ENCODE peak calls at places on chromosomes 13 and 19, in ten cellular contexts. D is cardiac muscle cell; C is mesenchymal stem cell; G is heart left ventricle; F is CD8-positive, alpha-beta T cell; U is SJSA1; O is pancreas; I is body of pancreas; Z is psoas muscle; Q is IMR-90. S is an unnamed sample.

GRCh38 chr19:3655402-3656072 is 28.9 kb upstream of the CACTIN start:
- DNase-seq in I (no peak), C (peak; percentile 96), O (no peak), G (no peak), F (no peak), D (peak; percentile 87), U (peak; percentile 95), Z (no peak), Q (peak; percentile 95), S (peak; percentile 98)

GRCh38 chr13:92312823-92313222 is 913.8 kb upstream of the GPC6 start:
- DNase-seq in U (no peak), Z (no peak), Q (no peak), I (no peak), F (no peak), D (no peak), C (no peak), O (no peak), G (no peak), S (no peak)

GRCh38 chr19:44051654-44052402 is at the start of gene ZNF223:
- DNase-seq in O (peak; percentile 96), I (peak; percentile 95), C (peak; percentile 85), F (peak; percentile 67), U (peak; percentile 93), G (peak; percentile 94), Q (peak; percentile 89), Z (peak; percentile 96), D (peak; percentile 95), S (peak; percentile 96)

GRCh38 chr19:14450168-14450874 is 17.2 kb downstream of the PKN1 start:
- DNase-seq in O (no peak), I (no peak), Q (no peak), G (no peak), F (peak; percentile 47), C (peak; percentile 55), Z (no peak), D (no peak), U (peak; percentile 79), S (peak; percentile 86)

GRCh38 chr13:31115616-31116015 is 46.1 kb downstream of the HSPH1 start:
- DNase-seq in Z (no peak), G (no peak), D (no peak), O (no peak), F (no peak), U (no peak), C (no peak), Q (no peak), I (no peak), S (no peak)

GRCh38 chr19:17246681-17247425 is 1.1 kb upstream of the NR2F6 start:
- DNase-seq in I (peak; percentile 66), Z (peak; percentile 72), F (no peak), U (no peak), D (peak; percentile 29), Q (peak; percentile 23), O (peak; percentile 61), G (peak; percentile 74), C (peak; percentile 87), S (no peak)

GRCh38 chr13:75226092-75226491 is 255.9 kb downstream of the TBC1D4 start:
- DNase-seq in O (no peak), Q (no peak), I (no peak), G (no peak), D (no peak), U (no peak), C (no peak), F (no peak), Z (no peak), S (no peak)

GRCh38 chr19:35860818-35861639 is 4.3 kb downstream of the KIRREL2 start:
- DNase-seq in I (no peak), C (peak; percentile 14), U (no peak), O (no peak), F (no peak), G (no peak), D (peak; percentile 32), Z (no peak), Q (no peak), S (no peak)

GRCh38 chr19:45547965-45548609 is 36.5 kb downstream of the OPA3 start:
- DNase-seq in U (peak; percentile 86), C (peak; percentile 28), Z (no peak), O (no peak), G (no peak), D (peak; percentile 29), Q (peak; percentile 18), I (no peak), F (no peak), S (no peak)

GRCh38 chr13:112869202-112870061 is 99.6 kb upstream of the MCF2L start:
- DNase-seq in U (no peak), Z (no peak), F (no peak), D (no peak), I (no peak), O (no peak), G (no peak), Q (peak; percentile 33), C (no peak), S (peak; percentile 10)

GRCh38 chr19:52518646-52519045 is 8.8 kb upstream of the ZNF808 start:
- DNase-seq in Q (no peak), U (no peak), G (no peak), D (no peak), F (no peak), C (no peak), Z (no peak), O (no peak), I (no peak), S (no peak)

GRCh38 chr13:106696140-106696539 is 128.2 kb upstream of the ARGLU1 start:
- DNase-seq in D (no peak), F (no peak), Z (no peak), G (no peak), C (no peak), I (no peak), U (no peak), O (no peak), Q (no peak), S (no peak)

GRCh38 chr13:41554626-41555386 is 97.5 kb downstream of the RGCC start:
- DNase-seq in I (no peak), Z (no peak), O (no peak), C (no peak), U (no peak), G (no peak), Q (no peak), D (no peak), F (no peak), S (no peak)

GRCh38 chr19:39372047-39372802 is 18.7 kb downstream of the PAF1 start:
- DNase-seq in I (peak; percentile 75), C (peak; percentile 72), O (peak; percentile 57), G (peak; percentile 82), Q (peak; percentile 93), F (no peak), U (no peak), Z (peak; percentile 87), D (peak; percentile 99), S (no peak)

GRCh38 chr13:30681489-30682242 is 53.7 kb upstream of the ALOX5AP start:
- DNase-seq in G (no peak), Z (no peak), I (no peak), D (peak; percentile 73), O (no peak), U (no peak), F (no peak), Q (peak; percentile 80), C (peak; percentile 92), S (no peak)

GRCh38 chr13:40680659-40681323 is 14.3 kb upstream of the FOXO1 start:
- DNase-seq in O (no peak), G (no peak), F (no peak), Q (no peak), I (no peak), C (no peak), Z (no peak), U (no peak), D (no peak), S (no peak)

DNA sequence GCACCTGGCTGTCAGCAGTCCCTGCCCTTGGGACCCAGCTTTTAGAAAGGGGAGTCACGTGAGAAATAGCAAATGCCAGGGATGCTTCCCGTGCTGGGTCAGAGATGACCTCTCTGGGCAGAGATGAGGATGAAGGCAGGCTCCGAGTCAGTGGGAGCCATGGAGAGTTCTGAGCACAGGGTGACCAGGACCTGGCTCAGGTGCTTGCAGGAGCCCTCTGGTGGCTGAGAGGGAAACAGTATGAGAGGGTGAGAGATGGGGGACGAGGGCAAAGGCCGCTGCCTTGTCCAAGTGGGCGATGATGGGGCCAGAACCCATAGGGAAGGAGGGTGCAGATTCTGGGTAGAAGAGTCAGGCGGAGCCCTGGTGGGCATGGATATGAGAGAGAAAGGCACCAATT is 15.8 kb downstream of the TMED1 start:
- DNase-seq in Z (peak; percentile 29), I (no peak), F (no peak), G (no peak), Q (no peak), O (no peak), D (no peak), C (no peak), U (no peak), S (no peak)
- H3K36me3 ChIP-seq in Z (peaks cover 3% of the 10 kb centered on the region), I (peaks cover 11% of the 10 kb centered on the region), F (peaks cover 25% of the 10 kb centered on the region), G (peaks cover 75% of the 10 kb centered on the region), Q (peaks cover 48% of the 10 kb centered on the region), O (peaks cover 52% of the 10 kb centered on the region), D (peaks cover 25% of the 10 kb centered on the region), C (peaks cover 90% of the 10 kb centered on the region), U (peaks cover 86% of the 10 kb centered on the region), S (peaks cover 56% of the 10 kb centered on the region)

DNA sequence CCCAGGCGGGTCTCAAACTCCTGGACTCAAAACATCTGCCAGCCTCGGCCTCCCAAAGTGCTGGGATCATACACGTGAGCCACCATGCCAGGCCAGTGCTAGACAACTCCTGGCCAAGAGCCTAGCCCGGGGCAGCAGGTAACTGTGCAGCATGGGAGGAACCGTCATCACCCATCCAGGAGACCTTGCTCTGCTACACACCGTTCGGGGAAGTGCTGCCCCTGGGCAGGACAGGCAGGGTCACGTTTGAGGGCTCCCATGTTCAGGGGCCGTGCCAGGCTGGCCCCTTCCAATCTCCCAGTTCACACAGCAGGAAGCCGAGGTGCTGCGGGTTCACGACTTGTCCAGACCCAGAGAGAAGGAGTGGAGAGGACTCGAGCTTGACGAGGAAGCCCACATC is 35.1 kb downstream of the NAXD start:
- DNase-seq in I (no peak), D (no peak), U (peak; percentile 73), C (no peak), F (no peak), Z (peak; percentile 36), G (no peak), Q (no peak), O (no peak), S (no peak)
- H3K36me3 ChIP-seq in I (no peaks in the 10 kb centered on the region), D (peaks cover 8% of the 10 kb centered on the region), U (peaks cover 92% of the 10 kb centered on the region), C (peaks cover 59% of the 10 kb centered on the region), F (peaks cover 32% of the 10 kb centered on the region), Z (no peaks in the 10 kb centered on the region), G (peaks cover 19% of the 10 kb centered on the region), Q (peaks cover 30% of the 10 kb centered on the region), O (peaks cover 11% of the 10 kb centered on the region), S (peaks cover 82% of the 10 kb centered on the region)

DNA sequence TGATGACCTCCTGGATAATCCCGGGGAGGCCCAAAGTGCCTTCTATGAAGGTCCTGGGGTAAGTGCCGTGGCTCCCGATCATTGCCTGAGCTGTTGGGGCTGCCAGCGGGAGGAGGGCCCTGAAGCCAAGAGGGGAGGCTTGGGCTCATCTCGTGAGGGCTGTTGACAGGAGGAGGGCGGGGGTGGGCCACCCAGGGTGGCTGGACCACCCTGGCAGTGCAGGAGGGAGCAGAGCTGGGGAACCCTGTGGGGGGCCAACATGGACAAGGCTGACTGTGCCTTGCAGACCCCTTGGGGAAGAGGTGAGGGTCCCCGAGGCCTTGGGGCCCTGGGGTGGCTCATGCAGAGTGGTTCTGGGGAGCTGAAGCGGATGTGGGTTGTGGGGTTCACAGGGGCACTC is 37.4 kb upstream of the EHD2 start:
- DNase-seq in D (no peak), Z (peak; percentile 30), I (no peak), Q (no peak), O (no peak), G (peak; percentile 42), U (peak; percentile 72), F (no peak), C (no peak), S (no peak)
- H3K36me3 ChIP-seq in D (peaks cover 6% of the 10 kb centered on the region), Z (no peaks in the 10 kb centered on the region), I (no peaks in the 10 kb centered on the region), Q (peaks cover 64% of the 10 kb centered on the region), O (peaks cover 16% of the 10 kb centered on the region), G (peaks cover 56% of the 10 kb centered on the region), U (peaks cover 76% of the 10 kb centered on the region), F (peaks cover 17% of the 10 kb centered on the region), C (peaks cover 81% of the 10 kb centered on the region), S (peaks cover 26% of the 10 kb centered on the region)

GRCh38 chr19:7541828-7542443 is 6.4 kb downstream of the PNPLA6 start:
- DNase-seq in D (no peak), Z (no peak), C (no peak), O (no peak), I (no peak), Q (no peak), U (no peak), G (no peak), F (no peak), S (no peak)
- H3K36me3 ChIP-seq in D (no peaks in the 10 kb centered on the region), Z (peaks cover 7% of the 10 kb centered on the region), C (peaks cover 80% of the 10 kb centered on the region), O (peaks cover 17% of the 10 kb centered on the region), I (peaks cover 7% of the 10 kb centered on the region), Q (peaks cover 38% of the 10 kb centered on the region), U (peaks cover 40% of the 10 kb centered on the region), G (peaks cover 80% of the 10 kb centered on the region), F (peaks cover 22% of the 10 kb centered on the region), S (no peaks in the 10 kb centered on the region)

S was measured in WERI-Rb-1.